ENCODE peak calls at places on chromosomes 5 and 9, in ten cellular contexts. One of them, this sample, is unnamed.

GRCh38 chr9:23563497-23563896 is 262.5 kb downstream of the ELAVL2 start:
- DNase-seq in endothelial cell of umbilical vein: no peak
- DNase-seq in breast epithelium: no peak
- DNase-seq in stomach: no peak
- DNase-seq in uterus: no peak
- DNase-seq in A549: no peak
- DNase-seq in transverse colon: no peak
- DNase-seq in IMR-90: no peak
- DNase-seq in ovary: no peak
- DNase-seq in spleen: no peak
- DNase-seq in this sample: no peak

GRCh38 chr9:18605763-18606162 is 131.8 kb downstream of the ADAMTSL1 start:
- DNase-seq in endothelial cell of umbilical vein: peak
- DNase-seq in breast epithelium: no peak
- DNase-seq in stomach: peak
- DNase-seq in uterus: peak
- DNase-seq in A549: no peak
- DNase-seq in transverse colon: no peak
- DNase-seq in IMR-90: peak
- DNase-seq in ovary: peak
- DNase-seq in spleen: no peak
- DNase-seq in this sample: no peak

GRCh38 chr5:153937661-153938060 is 101.0 kb downstream of the FAM114A2 start:
- DNase-seq in endothelial cell of umbilical vein: no peak
- DNase-seq in breast epithelium: no peak
- DNase-seq in stomach: no peak
- DNase-seq in uterus: no peak
- DNase-seq in A549: no peak
- DNase-seq in transverse colon: no peak
- DNase-seq in IMR-90: no peak
- DNase-seq in ovary: no peak
- DNase-seq in spleen: no peak
- DNase-seq in this sample: no peak

GRCh38 chr9:20355022-20355421 is 267.3 kb downstream of the MLLT3 start:
- DNase-seq in endothelial cell of umbilical vein: no peak
- DNase-seq in breast epithelium: no peak
- DNase-seq in stomach: no peak
- DNase-seq in uterus: no peak
- DNase-seq in A549: no peak
- DNase-seq in transverse colon: no peak
- DNase-seq in IMR-90: peak
- DNase-seq in ovary: no peak
- DNase-seq in spleen: no peak
- DNase-seq in this sample: no peak

GRCh38 chr5:20833081-20833627 is 845.2 kb upstream of the CDH18 start:
- DNase-seq in endothelial cell of umbilical vein: no peak
- DNase-seq in breast epithelium: no peak
- DNase-seq in stomach: no peak
- DNase-seq in uterus: no peak
- DNase-seq in A549: no peak
- DNase-seq in transverse colon: no peak
- DNase-seq in IMR-90: no peak
- DNase-seq in ovary: no peak
- DNase-seq in spleen: no peak
- DNase-seq in this sample: no peak

GRCh38 chr9:90340421-90340820 is 302.2 kb downstream of the DIRAS2 start:
- DNase-seq in endothelial cell of umbilical vein: no peak
- DNase-seq in breast epithelium: no peak
- DNase-seq in stomach: no peak
- DNase-seq in uterus: no peak
- DNase-seq in A549: no peak
- DNase-seq in transverse colon: no peak
- DNase-seq in IMR-90: peak
- DNase-seq in ovary: no peak
- DNase-seq in spleen: no peak
- DNase-seq in this sample: no peak

GRCh38 chr5:168472329-168472728 is 13.9 kb upstream of the RARS1 start:
- DNase-seq in endothelial cell of umbilical vein: no peak
- DNase-seq in breast epithelium: no peak
- DNase-seq in stomach: no peak
- DNase-seq in uterus: no peak
- DNase-seq in A549: no peak
- DNase-seq in transverse colon: no peak
- DNase-seq in IMR-90: peak
- DNase-seq in ovary: no peak
- DNase-seq in spleen: no peak
- DNase-seq in this sample: no peak

GRCh38 chr9:99055384-99055783 is 49.5 kb upstream of the TGFBR1 start:
- DNase-seq in endothelial cell of umbilical vein: no peak
- DNase-seq in breast epithelium: no peak
- DNase-seq in stomach: no peak
- DNase-seq in uterus: no peak
- DNase-seq in A549: no peak
- DNase-seq in transverse colon: no peak
- DNase-seq in IMR-90: no peak
- DNase-seq in ovary: no peak
- DNase-seq in spleen: no peak
- DNase-seq in this sample: no peak

DNA sequence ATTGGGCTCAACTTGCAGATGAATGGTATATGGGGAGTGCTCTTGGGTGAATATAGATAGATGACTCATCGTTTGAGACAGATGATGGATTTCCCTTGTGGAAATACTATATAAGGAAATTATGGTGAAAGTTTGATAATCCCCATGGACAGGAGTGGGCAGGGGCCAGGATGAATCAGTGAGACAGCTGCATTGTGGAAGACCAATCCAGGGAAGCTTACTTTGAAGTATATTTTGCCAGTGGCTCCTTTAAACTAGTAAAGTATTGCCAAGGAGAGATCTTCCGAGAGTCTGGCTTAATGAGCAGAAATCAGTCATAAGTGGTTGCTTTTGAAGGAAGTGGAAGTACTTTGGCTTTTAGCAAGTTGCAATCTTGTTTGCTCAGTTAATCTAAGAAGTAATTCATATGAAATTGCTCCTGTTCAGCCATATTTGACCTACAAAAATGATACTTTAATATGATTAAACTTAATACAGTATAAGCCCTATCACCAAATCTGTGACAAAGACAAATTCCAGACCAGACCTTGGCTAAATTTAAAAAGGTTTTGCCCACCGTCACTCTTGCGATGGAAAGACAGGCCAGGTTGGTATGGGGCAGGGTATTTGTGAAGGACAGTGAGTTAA is 9.3 kb upstream of the TNC start:
- DNase-seq in endothelial cell of umbilical vein: no peak
- DNase-seq in breast epithelium: no peak
- DNase-seq in stomach: no peak
- DNase-seq in uterus: no peak
- DNase-seq in A549: no peak
- DNase-seq in transverse colon: no peak
- DNase-seq in IMR-90: peak
- DNase-seq in ovary: no peak
- DNase-seq in spleen: no peak
- DNase-seq in this sample: no peak
- TF ChIP-seq POLR2A in endothelial cell of umbilical vein: no peak
- TF ChIP-seq POLR2A in breast epithelium: no peak
- TF ChIP-seq POLR2A in stomach: no peak
- TF ChIP-seq POLR2A in uterus: no peak
- TF ChIP-seq POLR2A in A549: no peak
- TF ChIP-seq POLR2A in transverse colon: no peak
- TF ChIP-seq POLR2A in IMR-90: no peak
- TF ChIP-seq POLR2A in ovary: no peak
- TF ChIP-seq POLR2A in spleen: no peak
- TF ChIP-seq POLR2A in this sample: no peak

GRCh38 chr5:176392526-176392925 is 4.0 kb downstream of the HIGD2A start:
- DNase-seq in endothelial cell of umbilical vein: no peak
- DNase-seq in breast epithelium: no peak
- DNase-seq in stomach: no peak
- DNase-seq in uterus: no peak
- DNase-seq in A549: no peak
- DNase-seq in transverse colon: no peak
- DNase-seq in IMR-90: no peak
- DNase-seq in ovary: peak
- DNase-seq in spleen: peak
- DNase-seq in this sample: no peak
- TF ChIP-seq POLR2A in endothelial cell of umbilical vein: no peak
- TF ChIP-seq POLR2A in breast epithelium: no peak
- TF ChIP-seq POLR2A in stomach: no peak
- TF ChIP-seq POLR2A in uterus: no peak
- TF ChIP-seq POLR2A in A549: no peak
- TF ChIP-seq POLR2A in transverse colon: no peak
- TF ChIP-seq POLR2A in IMR-90: no peak
- TF ChIP-seq POLR2A in ovary: no peak
- TF ChIP-seq POLR2A in spleen: no peak
- TF ChIP-seq POLR2A in this sample: no peak

GRCh38 chr5:172007153-172007794 is 836 bp upstream of the FBXW11 start:
- DNase-seq in endothelial cell of umbilical vein: no peak
- DNase-seq in breast epithelium: no peak
- DNase-seq in stomach: no peak
- DNase-seq in uterus: peak
- DNase-seq in A549: no peak
- DNase-seq in transverse colon: no peak
- DNase-seq in IMR-90: peak
- DNase-seq in ovary: no peak
- DNase-seq in spleen: no peak
- DNase-seq in this sample: no peak

GRCh38 chr5:172004824-172005237 is 1.6 kb downstream of the FBXW11 start:
- DNase-seq in endothelial cell of umbilical vein: peak
- DNase-seq in breast epithelium: no peak
- DNase-seq in stomach: no peak
- DNase-seq in uterus: no peak
- DNase-seq in A549: no peak
- DNase-seq in transverse colon: no peak
- DNase-seq in IMR-90: no peak
- DNase-seq in ovary: no peak
- DNase-seq in spleen: no peak
- DNase-seq in this sample: no peak

GRCh38 chr5:172007795-172008465 is 1.5 kb upstream of the FBXW11 start:
- DNase-seq in endothelial cell of umbilical vein: peak
- DNase-seq in breast epithelium: no peak
- DNase-seq in stomach: no peak
- DNase-seq in uterus: no peak
- DNase-seq in A549: no peak
- DNase-seq in transverse colon: no peak
- DNase-seq in IMR-90: peak
- DNase-seq in ovary: peak
- DNase-seq in spleen: peak
- DNase-seq in this sample: no peak

GRCh38 chr5:172005708-172006377 is 595 bp downstream of the FBXW11 start:
- DNase-seq in endothelial cell of umbilical vein: peak
- DNase-seq in breast epithelium: no peak
- DNase-seq in stomach: peak
- DNase-seq in uterus: peak
- DNase-seq in A549: peak
- DNase-seq in transverse colon: peak
- DNase-seq in IMR-90: no peak
- DNase-seq in ovary: peak
- DNase-seq in spleen: peak
- DNase-seq in this sample: no peak

DNA sequence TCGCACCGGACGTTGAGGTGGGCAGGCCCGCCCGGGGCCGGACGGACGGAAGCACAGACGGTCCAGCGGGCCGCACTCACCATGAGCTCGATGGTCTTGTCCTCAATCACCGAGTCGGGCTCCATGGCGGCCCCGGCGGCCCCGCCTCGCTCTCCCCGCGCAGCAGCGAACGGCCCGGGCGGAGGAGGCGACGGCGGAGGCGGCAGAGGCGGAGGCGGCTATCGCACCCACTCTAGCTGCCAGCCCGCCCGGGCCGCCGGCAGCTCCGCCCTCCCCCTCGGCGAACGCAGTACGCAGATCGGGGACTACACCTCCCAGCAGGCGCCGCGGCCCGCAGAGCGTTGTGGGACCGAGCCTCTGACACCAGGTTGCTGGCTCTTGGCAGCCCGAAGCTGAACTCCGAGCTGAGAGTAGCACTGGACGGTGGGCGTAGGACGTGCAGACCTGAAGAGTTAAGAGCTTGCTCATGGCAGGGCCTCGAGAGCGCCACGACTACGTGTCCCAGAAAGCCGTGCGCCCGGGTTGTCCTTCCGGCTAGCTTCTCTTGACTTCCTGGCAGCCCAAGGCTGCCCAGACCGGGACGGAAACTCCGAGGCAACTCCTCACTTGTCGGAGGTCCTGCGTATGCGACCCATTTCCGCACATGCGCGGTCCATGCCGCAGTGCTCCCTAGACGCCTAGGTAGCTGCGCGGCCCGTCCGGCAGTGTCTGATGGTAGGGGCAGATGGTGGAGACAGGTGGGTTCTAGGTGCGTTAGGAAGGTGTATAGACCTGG is at the start of gene FBXW11:
- DNase-seq in endothelial cell of umbilical vein: peak
- DNase-seq in breast epithelium: peak
- DNase-seq in stomach: peak
- DNase-seq in uterus: peak
- DNase-seq in A549: peak
- DNase-seq in transverse colon: peak
- DNase-seq in IMR-90: peak
- DNase-seq in ovary: peak
- DNase-seq in spleen: peak
- DNase-seq in this sample: peak
- TF ChIP-seq POLR2A in endothelial cell of umbilical vein: peak
- TF ChIP-seq POLR2A in breast epithelium: peak
- TF ChIP-seq POLR2A in stomach: peak
- TF ChIP-seq POLR2A in uterus: peak
- TF ChIP-seq POLR2A in A549: peak
- TF ChIP-seq POLR2A in transverse colon: peak
- TF ChIP-seq POLR2A in IMR-90: peak
- TF ChIP-seq POLR2A in ovary: peak
- TF ChIP-seq POLR2A in spleen: peak
- TF ChIP-seq POLR2A in this sample: no peak

GRCh38 chr5:73564018-73564417 is 1.4 kb downstream of the ANKRA2 start:
- DNase-seq in endothelial cell of umbilical vein: peak
- DNase-seq in breast epithelium: no peak
- DNase-seq in stomach: no peak
- DNase-seq in uterus: no peak
- DNase-seq in A549: no peak
- DNase-seq in transverse colon: no peak
- DNase-seq in IMR-90: no peak
- DNase-seq in ovary: no peak
- DNase-seq in spleen: no peak
- DNase-seq in this sample: no peak

GRCh38 chr5:73565969-73566547 is 515 bp downstream of the UTP15 start:
- DNase-seq in endothelial cell of umbilical vein: no peak
- DNase-seq in breast epithelium: no peak
- DNase-seq in stomach: no peak
- DNase-seq in uterus: no peak
- DNase-seq in A549: no peak
- DNase-seq in transverse colon: no peak
- DNase-seq in IMR-90: no peak
- DNase-seq in ovary: no peak
- DNase-seq in spleen: no peak
- DNase-seq in this sample: no peak

GRCh38 chr5:73564644-73565165 is 734 bp downstream of the ANKRA2 start:
- DNase-seq in endothelial cell of umbilical vein: no peak
- DNase-seq in breast epithelium: no peak
- DNase-seq in stomach: no peak
- DNase-seq in uterus: no peak
- DNase-seq in A549: no peak
- DNase-seq in transverse colon: no peak
- DNase-seq in IMR-90: no peak
- DNase-seq in ovary: no peak
- DNase-seq in spleen: no peak
- DNase-seq in this sample: no peak

DNA sequence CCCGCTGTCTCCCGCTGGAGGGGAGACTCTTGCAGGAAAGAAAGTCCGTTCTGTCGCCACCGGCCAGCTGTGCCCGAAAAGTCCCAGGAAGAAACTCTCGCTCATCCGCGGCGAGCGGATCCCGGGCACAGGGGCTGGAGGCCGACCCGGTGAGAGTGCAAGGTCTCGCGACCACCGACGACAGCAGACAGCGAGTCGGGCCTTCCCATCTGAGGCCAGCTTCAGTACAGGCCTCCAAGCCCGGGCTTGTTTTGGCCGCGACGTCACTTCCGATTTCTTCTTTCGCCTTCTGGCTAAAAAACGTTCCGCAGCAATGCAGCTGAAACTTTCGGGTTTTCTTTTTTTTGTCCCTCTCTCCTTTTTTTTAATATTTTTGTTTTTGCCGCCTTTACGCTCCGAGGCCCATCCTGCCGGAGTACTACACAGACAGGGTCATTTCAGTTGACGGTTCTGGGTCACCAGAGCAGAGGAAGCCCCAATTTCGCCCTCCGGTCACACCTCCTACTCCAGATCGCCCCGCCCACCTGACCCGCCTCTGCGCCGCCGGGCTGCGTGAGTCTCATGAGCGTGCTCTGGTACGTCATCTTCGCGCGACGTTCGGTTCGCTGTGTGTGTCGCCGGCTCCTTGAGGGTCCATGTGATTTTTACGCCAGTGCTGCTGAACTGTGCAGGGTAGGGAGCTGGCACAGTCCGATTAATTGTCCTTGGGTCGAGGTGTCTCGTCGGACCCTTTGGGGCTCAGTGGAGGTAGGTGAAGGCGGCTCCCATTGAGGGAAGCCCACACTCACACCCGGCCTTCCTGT is at the start of the genes ANKRA2 and UTP15:
- DNase-seq in endothelial cell of umbilical vein: peak
- DNase-seq in breast epithelium: peak
- DNase-seq in stomach: peak
- DNase-seq in uterus: peak
- DNase-seq in A549: peak
- DNase-seq in transverse colon: peak
- DNase-seq in IMR-90: peak
- DNase-seq in ovary: peak
- DNase-seq in spleen: peak
- DNase-seq in this sample: peak
- TF ChIP-seq POLR2A in endothelial cell of umbilical vein: peak
- TF ChIP-seq POLR2A in breast epithelium: peak
- TF ChIP-seq POLR2A in stomach: no peak
- TF ChIP-seq POLR2A in uterus: peak
- TF ChIP-seq POLR2A in A549: peak
- TF ChIP-seq POLR2A in transverse colon: peak
- TF ChIP-seq POLR2A in IMR-90: peak
- TF ChIP-seq POLR2A in ovary: peak
- TF ChIP-seq POLR2A in spleen: peak
- TF ChIP-seq POLR2A in this sample: no peak